ENCODE peak calls at places on chromosomes 7 and 10, in four cellular contexts. Y is A549, P is H7, H is nucleus accumbens. Z is an unnamed sample.

GRCh38 chr10:5291501-5292195 is 73.1 kb upstream of the UCN3 start:
- DNase-seq in Y (peak), P (no peak), H (no peak), Z (no peak)

GRCh38 chr10:58266003-58266825 is 1.5 kb downstream of the IPMK start:
- DNase-seq in Y (peak), P (no peak), H (no peak), Z (no peak)

GRCh38 chr10:45183174-45183573 is 132.2 kb downstream of the OR13A1 start:
- DNase-seq in Y (no peak), P (no peak), H (no peak), Z (no peak)

GRCh38 chr7:92563345-92563744 is 26.8 kb downstream of the FAM133B start:
- DNase-seq in Y (no peak), P (no peak), H (no peak), Z (no peak)

GRCh38 chr7:92228742-92229141 is 17.0 kb downstream of the KRIT1 start:
- DNase-seq in Y (no peak), P (no peak), H (no peak), Z (no peak)

GRCh38 chr10:21030096-21030495 is 133.0 kb upstream of the NEBL start:
- DNase-seq in Y (peak), P (no peak), H (no peak), Z (no peak)

GRCh38 chr7:30688718-30689221 is 6.5 kb upstream of the CRHR2 start:
- DNase-seq in Y (no peak), P (peak), H (no peak), Z (no peak)

GRCh38 chr7:155270876-155271275 is 26.8 kb upstream of the INSIG1 start:
- DNase-seq in Y (no peak), P (no peak), H (no peak), Z (no peak)

GRCh38 chr10:43686414-43686813 is 37.7 kb upstream of the ZNF32 start:
- DNase-seq in Y (no peak), P (peak), H (no peak), Z (no peak)

GRCh38 chr7:5231811-5232484 is 41.9 kb downstream of the WIPI2 start:
- DNase-seq in Y (no peak), P (peak), H (no peak), Z (no peak)

GRCh38 chr10:79289801-79290200 is 57.5 kb upstream of the PPIF start:
- DNase-seq in Y (no peak), P (no peak), H (no peak), Z (no peak)

GRCh38 chr10:58177362-58177947 is 90.2 kb downstream of the IPMK start:
- DNase-seq in Y (peak), P (no peak), H (no peak), Z (no peak)

GRCh38 chr10:82319558-82319957 is 444.6 kb downstream of the NRG3 start:
- DNase-seq in Y (no peak), P (peak), H (no peak), Z (no peak)

GRCh38 chr7:102230593-102230992 is 56.1 kb upstream of the SH2B2 start:
- DNase-seq in Y (no peak), P (no peak), H (no peak), Z (no peak)

GRCh38 chr7:68715907-68716306 is 882.4 kb upstream of the AUTS2 start:
- DNase-seq in Y (no peak), P (no peak), H (no peak), Z (no peak)

Z was measured in ovary.